ENCODE peak calls at places on chromosomes 16 and 17, in four cellular contexts. P, R, M and B are unnamed samples.

GRCh38 chr17:34275881-34276280 is 5.9 kb downstream of the CCL7 start:
- DNase-seq in R (no peak), M (no peak), P (no peak), B (no peak)

GRCh38 chr17:64003526-64004121 is 5.5 kb downstream of the PRR29 start:
- DNase-seq in R (no peak), M (no peak), P (no peak), B (no peak)

GRCh38 chr16:80896778-80897177 is 92.4 kb upstream of the CDYL2 start:
- DNase-seq in M (no peak), P (no peak), R (no peak), B (no peak)

GRCh38 chr17:49021095-49021767 is 24.0 kb downstream of the IGF2BP1 start:
- DNase-seq in P (peak; percentile 72), M (no peak), R (no peak), B (no peak)

GRCh38 chr16:29290631-29291247 is 115.8 kb downstream of the NPIPB11 start:
- DNase-seq in M (peak; percentile 88), R (peak; percentile 74), P (peak; percentile 80), B (peak; percentile 44)

GRCh38 chr17:81097134-81097942 is 62.4 kb downstream of the BAIAP2 start:
- DNase-seq in R (peak; percentile 84), P (peak; percentile 65), M (peak; percentile 88), B (no peak)

GRCh38 chr16:4081577-4082021 is 34.6 kb downstream of the ADCY9 start:
- DNase-seq in M (no peak), R (no peak), P (no peak), B (no peak)

GRCh38 chr16:84648595-84649510 is 542 bp downstream of the KLHL36 start:
- DNase-seq in P (no peak), M (peak; percentile 85), R (peak; percentile 47), B (no peak)

GRCh38 chr17:20103454-20104448 is 94.6 kb downstream of the SPECC1 start:
- DNase-seq in R (no peak), P (no peak), M (no peak), B (no peak)

GRCh38 chr16:3646348-3646920 is 8.1 kb upstream of the DNASE1 start:
- DNase-seq in R (peak; percentile 80), P (peak; percentile 84), M (peak; percentile 81), B (no peak)

GRCh38 chr16:138049-138417 is 440 bp downstream of the NPRL3 start:
- DNase-seq in R (peak; percentile 47), M (peak; percentile 59), P (no peak), B (no peak)

GRCh38 chr16:11553371-11553770 is 33.3 kb downstream of the LITAF start:
- DNase-seq in M (no peak), R (no peak), P (no peak), B (no peak)

GRCh38 chr16:87487361-87487924 is 5.4 kb downstream of the ZCCHC14 start:
- DNase-seq in M (peak; percentile 37), R (no peak), P (peak; percentile 97), B (no peak)

GRCh38 chr17:60510031-60510430 is 16.0 kb downstream of the APPBP2 start:
- DNase-seq in R (no peak), M (no peak), P (no peak), B (no peak)

GRCh38 chr16:20319406-20319805 is 7.9 kb downstream of the GP2 start:
- DNase-seq in M (no peak), R (no peak), P (no peak), B (no peak)

GRCh38 chr16:20317117-20317516 is 10.2 kb downstream of the GP2 start:
- DNase-seq in P (no peak), M (no peak), R (no peak), B (no peak)

GRCh38 chr16:20316715-20317114 is 10.6 kb downstream of the GP2 start:
- DNase-seq in M (no peak), P (no peak), R (no peak), B (no peak)

GRCh38 chr16:20318437-20318836 is 8.9 kb downstream of the GP2 start:
- DNase-seq in M (no peak), P (no peak), R (no peak), B (no peak)

GRCh38 chr16:20318006-20318405 is 9.3 kb downstream of the GP2 start:
- DNase-seq in M (no peak), P (no peak), R (no peak), B (no peak)
- TF ChIP-seq MYC in M (no peak), P (no peak), R (no peak), B (no peak)

GRCh38 chr17:1074886-1075665 is 78.1 kb downstream of the TIMM22 start:
- DNase-seq in M (no peak), P (no peak), R (no peak), B (no peak)

GRCh38 chr17:1071103-1071825 is 74.3 kb downstream of the TIMM22 start:
- DNase-seq in R (no peak), P (no peak), M (no peak), B (no peak)

GRCh38 chr17:1070411-1070810 is 73.5 kb downstream of the TIMM22 start:
- DNase-seq in M (no peak), R (no peak), P (no peak), B (no peak)

GRCh38 chr17:1072551-1072961 is 75.6 kb downstream of the TIMM22 start:
- DNase-seq in M (no peak), R (no peak), P (no peak), B (no peak)

DNA sequence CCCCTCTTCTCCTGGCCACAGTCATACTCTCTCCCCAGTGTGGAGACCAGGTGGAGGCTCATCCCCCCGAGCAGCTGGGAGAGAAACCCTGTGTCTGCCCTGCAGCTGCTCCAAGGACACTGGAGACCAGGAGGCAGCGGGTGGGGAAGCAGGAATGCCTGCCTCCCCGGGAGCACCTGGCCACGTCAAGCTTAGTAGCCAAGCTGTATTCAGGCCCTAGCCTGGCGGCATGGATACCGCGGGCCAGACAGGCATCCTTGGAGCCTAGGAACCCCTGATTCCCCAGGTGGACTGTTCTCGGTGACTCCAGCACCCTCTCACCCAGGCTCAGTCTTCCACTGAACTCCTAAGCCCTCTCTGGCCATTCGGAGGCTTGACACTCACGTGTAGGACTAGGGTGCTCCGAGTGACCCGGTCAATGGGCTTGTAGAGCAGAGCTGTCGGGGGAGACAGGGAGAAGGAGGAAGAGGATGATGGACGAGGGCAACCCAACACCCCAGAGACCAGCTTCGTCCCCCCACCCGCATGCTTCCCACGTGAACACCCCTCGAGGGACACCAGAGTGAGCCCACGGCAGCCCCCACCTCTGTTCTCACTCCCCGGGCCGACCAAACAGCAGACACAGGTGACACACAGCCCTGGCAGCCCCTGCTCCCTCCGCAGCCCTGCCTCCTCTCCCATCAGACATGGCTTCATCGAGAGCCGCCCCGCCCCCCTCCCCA is 76.5 kb downstream of the TIMM22 start:
- DNase-seq in R (no peak), M (no peak), P (no peak), B (no peak)
- TF ChIP-seq USF2 in R (no peak), M (no peak), P (no peak), B (no peak)

DNA sequence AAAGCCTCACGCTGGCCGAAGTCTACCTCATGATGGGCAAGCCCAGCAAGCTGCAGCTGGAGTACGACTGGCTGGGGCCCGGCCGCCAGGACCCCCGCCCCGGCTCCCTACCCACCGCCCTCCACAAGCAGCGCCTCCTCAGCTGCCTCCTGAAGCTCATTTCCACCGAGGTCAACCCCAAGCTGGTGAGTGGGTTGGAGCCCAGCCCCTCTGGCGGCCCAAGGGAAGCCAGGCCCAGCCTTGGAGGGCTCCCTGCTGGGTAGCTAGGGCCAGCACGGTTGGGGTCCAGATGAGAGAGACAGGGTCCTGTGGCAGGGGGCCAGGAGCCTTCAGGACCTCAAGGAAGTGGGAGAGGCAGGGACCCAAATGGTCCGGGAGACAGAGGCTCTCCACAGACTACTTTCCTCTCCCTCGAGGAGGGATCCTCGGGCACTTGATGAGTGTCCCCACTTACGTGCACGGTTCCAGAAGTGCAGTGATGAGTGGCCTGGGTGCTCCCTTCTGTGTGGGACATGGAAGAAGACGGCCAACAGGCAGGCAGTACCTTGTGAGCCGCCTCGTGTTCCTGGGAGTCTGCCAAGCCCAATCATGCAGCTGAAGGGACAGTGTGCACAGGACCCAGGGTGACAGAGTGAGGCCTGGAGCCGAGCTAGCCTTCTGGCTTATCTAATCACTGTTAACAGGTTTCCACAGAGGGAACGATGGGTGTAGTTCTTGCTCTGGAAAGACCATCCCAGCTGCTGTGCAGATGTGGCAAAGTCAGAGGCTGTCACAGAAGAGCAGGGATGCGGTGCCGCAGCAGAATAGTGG is 21.1 kb upstream of the JPT2 start:
- DNase-seq in M (peak; percentile 43), R (no peak), P (no peak), B (no peak)
- TF ChIP-seq MYC in M (no peak), R (no peak), P (no peak), B (no peak)

GRCh38 chr16:67445913-67446907 is 15.3 kb downstream of the HSD11B2 start:
- DNase-seq in M (no peak), R (no peak), P (peak; percentile 95), B (no peak)

GRCh38 chr16:67444259-67445125 is 13.6 kb downstream of the HSD11B2 start:
- DNase-seq in P (no peak), R (no peak), M (no peak), B (no peak)

GRCh38 chr16:67445126-67445426 is 14.2 kb downstream of the HSD11B2 start:
- DNase-seq in M (no peak), R (no peak), P (no peak), B (no peak)

GRCh38 chr16:67446968-67447507 is 16.1 kb downstream of the HSD11B2 start:
- DNase-seq in M (no peak), P (no peak), R (no peak), B (no peak)

GRCh38 chr16:67445441-67445912 is 14.6 kb downstream of the HSD11B2 start:
- DNase-seq in P (peak; percentile 52), R (no peak), M (no peak), B (no peak)
- TF ChIP-seq USF2 in P (no peak), R (no peak), M (no peak), B (no peak)

DNA sequence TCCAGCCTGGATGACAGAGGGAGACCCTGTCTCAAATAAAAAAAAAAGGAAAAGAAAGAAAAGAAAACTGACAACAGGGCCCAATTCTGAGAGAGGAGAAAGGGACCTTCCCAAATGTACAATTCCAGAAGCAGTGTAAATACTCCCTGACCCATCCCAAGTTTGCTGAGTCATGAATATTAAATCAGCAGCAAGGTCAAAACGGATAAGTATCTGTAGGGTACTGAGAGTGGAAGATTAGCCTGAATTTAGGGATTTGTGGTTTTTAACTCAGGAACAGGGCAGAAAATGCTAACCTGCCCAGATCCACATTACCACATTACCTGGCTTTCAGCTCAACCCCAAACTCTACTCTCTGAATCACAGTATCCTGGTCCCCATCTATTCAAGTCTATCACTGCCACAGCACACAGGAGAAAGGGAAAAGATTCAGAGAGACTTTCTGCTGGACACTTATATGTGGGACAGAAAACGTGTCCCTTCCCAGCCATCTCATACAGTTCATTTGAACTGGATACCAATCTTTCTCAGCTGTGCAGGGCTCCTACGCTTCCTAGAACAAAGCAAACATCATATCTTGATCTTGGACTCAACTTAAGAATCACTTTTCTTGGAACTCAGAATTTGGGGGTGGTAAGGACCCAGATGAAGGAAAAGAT is 2.9 kb downstream of the FXR2 start:
- DNase-seq in M (no peak), P (no peak), R (no peak), B (no peak)
- TF ChIP-seq MYC in M (no peak), P (no peak), R (no peak), B (no peak)

GRCh38 chr16:51165043-51165442 is 14.0 kb upstream of the SALL1 start:
- DNase-seq in M (no peak), P (no peak), R (no peak), B (no peak)

GRCh38 chr16:51164574-51164973 is 13.5 kb upstream of the SALL1 start:
- DNase-seq in M (no peak), P (no peak), R (no peak), B (no peak)

GRCh38 chr16:51163366-51163765 is 12.3 kb upstream of the SALL1 start:
- DNase-seq in M (no peak), P (no peak), R (no peak), B (no peak)

GRCh38 chr16:51166116-51166515 is 15.0 kb upstream of the SALL1 start:
- DNase-seq in R (no peak), P (no peak), M (no peak), B (no peak)

GRCh38 chr16:51164167-51164566 is 13.1 kb upstream of the SALL1 start:
- DNase-seq in P (no peak), R (no peak), M (no peak), B (no peak)
- TF ChIP-seq USF2 in P (no peak), R (no peak), M (no peak), B (no peak)